ENCODE peak calls at places on chromosomes 2 and 18, in nine cellular contexts. B is lower lobe of right lung, Q is lower leg skin, W is pancreas, H is tibial artery, I is H9, C is glutamatergic neuron, V is left lung, F is upper lobe of left lung. U is an unnamed sample.

GRCh38 chr2:86254576-86255538 is 55.6 kb downstream of the MRPL35 start:
- DNase-seq in B (peak), Q (no peak), W (no peak), H (no peak), I (no peak), C (no peak), V (no peak), F (no peak), U (no peak)

GRCh38 chr18:35469696-35470095 is 28.1 kb downstream of the INO80C start:
- DNase-seq in B (no peak), Q (no peak), W (no peak), H (no peak), I (no peak), C (no peak), V (no peak), F (no peak), U (no peak)

GRCh38 chr2:229611360-229611759 is 103.0 kb downstream of the DNER start:
- DNase-seq in B (no peak), Q (no peak), W (no peak), H (no peak), I (no peak), C (no peak), V (no peak), F (no peak), U (no peak)

GRCh38 chr2:38327580-38327979 is 49.5 kb downstream of the ATL2 start:
- DNase-seq in B (no peak), Q (no peak), W (no peak), H (no peak), I (no peak), C (no peak), V (no peak), F (no peak), U (no peak)

GRCh38 chr2:42954227-42954962 is 162.0 kb upstream of the HAAO start:
- DNase-seq in B (no peak), Q (no peak), W (no peak), H (no peak), I (no peak), C (no peak), V (peak), F (no peak), U (no peak)

GRCh38 chr2:12587729-12588522 is 128.8 kb upstream of the TRIB2 start:
- DNase-seq in B (no peak), Q (no peak), W (no peak), H (no peak), I (no peak), C (no peak), V (no peak), F (no peak), U (no peak)

GRCh38 chr18:22952525-22952924 is 19.4 kb downstream of the RBBP8 start:
- DNase-seq in B (no peak), Q (no peak), W (no peak), H (no peak), I (no peak), C (no peak), V (no peak), F (no peak), U (no peak)

GRCh38 chr18:12883003-12883683 is 894 bp downstream of the PTPN2 start:
- DNase-seq in B (no peak), Q (no peak), W (peak), H (no peak), I (no peak), C (peak), V (no peak), F (no peak), U (no peak)

GRCh38 chr18:58714259-58714658 is 43.0 kb downstream of the MALT1 start:
- DNase-seq in B (no peak), Q (no peak), W (no peak), H (no peak), I (no peak), C (no peak), V (no peak), F (no peak), U (no peak)

GRCh38 chr2:1455466-1455865 is 42.2 kb downstream of the TPO start:
- DNase-seq in B (no peak), Q (no peak), W (no peak), H (no peak), I (no peak), C (no peak), V (no peak), F (no peak), U (no peak)

GRCh38 chr18:36829362-36830140 is 624 bp downstream of the KIAA1328 start:
- DNase-seq in B (no peak), Q (peak), W (no peak), H (no peak), I (no peak), C (peak), V (no peak), F (no peak), U (no peak)

GRCh38 chr2:5694016-5694690 is 2.0 kb downstream of the SOX11 start:
- DNase-seq in B (no peak), Q (no peak), W (no peak), H (no peak), I (no peak), C (peak), V (no peak), F (no peak), U (no peak)

GRCh38 chr2:9815076-9815475 is 28.2 kb upstream of the TAF1B start:
- DNase-seq in B (no peak), Q (no peak), W (no peak), H (no peak), I (no peak), C (no peak), V (no peak), F (no peak), U (no peak)

GRCh38 chr18:48529796-48530195 is 9.0 kb upstream of the CTIF start:
- DNase-seq in B (no peak), Q (no peak), W (no peak), H (no peak), I (peak), C (no peak), V (no peak), F (no peak), U (no peak)

GRCh38 chr2:167756427-167756826 is 491.0 kb downstream of the STK39 start:
- DNase-seq in B (no peak), Q (no peak), W (no peak), H (no peak), I (no peak), C (no peak), V (no peak), F (no peak), U (no peak)

GRCh38 chr18:22689711-22690110 is 243.4 kb upstream of the RBBP8 start:
- DNase-seq in B (no peak), Q (no peak), W (no peak), H (no peak), I (no peak), C (no peak), V (no peak), F (no peak), U (no peak)

GRCh38 chr2:9207641-9208301 is 1.2 kb downstream of the ASAP2 start:
- DNase-seq in B (peak), Q (no peak), W (peak), H (no peak), I (peak), C (no peak), V (peak), F (no peak), U (no peak)

GRCh38 chr2:113218283-113219091 is 44.7 kb downstream of the PSD4 start:
- DNase-seq in B (peak), Q (no peak), W (no peak), H (peak), I (no peak), C (no peak), V (no peak), F (peak), U (no peak)

GRCh38 chr2:28068098-28068497 is 177.6 kb downstream of the BABAM2 start:
- DNase-seq in B (no peak), Q (no peak), W (no peak), H (no peak), I (no peak), C (no peak), V (no peak), F (no peak), U (no peak)

GRCh38 chr2:181021199-181021789 is 40.9 kb downstream of the UBE2E3 start:
- DNase-seq in B (no peak), Q (no peak), W (no peak), H (no peak), I (no peak), C (no peak), V (no peak), F (no peak), U (no peak)

GRCh38 chr2:226725096-226725495 is 74.5 kb downstream of the IRS1 start:
- DNase-seq in B (no peak), Q (no peak), W (no peak), H (no peak), I (no peak), C (no peak), V (no peak), F (no peak), U (no peak)

GRCh38 chr2:8539743-8540551 is 141.9 kb upstream of the ID2 start:
- DNase-seq in B (peak), Q (peak), W (no peak), H (peak), I (peak), C (no peak), V (peak), F (no peak), U (no peak)

GRCh38 chr2:221343524-221343923 is 228.6 kb downstream of the EPHA4 start:
- DNase-seq in B (no peak), Q (no peak), W (no peak), H (no peak), I (no peak), C (no peak), V (no peak), F (no peak), U (no peak)

GRCh38 chr2:208595386-208596275 is 189.0 kb downstream of the PTH2R start:
- DNase-seq in B (no peak), Q (no peak), W (no peak), H (no peak), I (no peak), C (no peak), V (no peak), F (no peak), U (no peak)

GRCh38 chr2:34003795-34004194 is 404.7 kb upstream of the FAM98A start:
- DNase-seq in B (no peak), Q (no peak), W (no peak), H (no peak), I (no peak), C (no peak), V (no peak), F (no peak), U (no peak)

GRCh38 chr2:33706410-33706809 is 107.3 kb upstream of the FAM98A start:
- DNase-seq in B (no peak), Q (no peak), W (no peak), H (no peak), I (no peak), C (no peak), V (no peak), F (no peak), U (no peak)

GRCh38 chr2:37471994-37472393 is 127.6 kb downstream of the QPCT start:
- DNase-seq in B (no peak), Q (no peak), W (no peak), H (no peak), I (no peak), C (no peak), V (no peak), F (no peak), U (no peak)

GRCh38 chr2:223439184-223439583 is 163.0 kb downstream of the SCG2 start:
- DNase-seq in B (no peak), Q (no peak), W (no peak), H (no peak), I (no peak), C (no peak), V (no peak), F (no peak), U (no peak)

GRCh38 chr2:133780997-133781513 is 212.8 kb upstream of the NCKAP5 start:
- DNase-seq in B (no peak), Q (no peak), W (no peak), H (no peak), I (no peak), C (no peak), V (no peak), F (no peak), U (no peak)

GRCh38 chr2:110732422-110733413 is at the start of gene ACOXL:
- DNase-seq in B (peak), Q (no peak), W (peak), H (no peak), I (peak), C (peak), V (peak), F (peak), U (no peak)

GRCh38 chr2:220533485-220533884 is 906.1 kb downstream of the SLC4A3 start:
- DNase-seq in B (no peak), Q (no peak), W (no peak), H (no peak), I (peak), C (peak), V (no peak), F (no peak), U (no peak)

GRCh38 chr2:74585406-74586182 is 31.1 kb downstream of the DOK1 start:
- DNase-seq in B (peak), Q (peak), W (no peak), H (no peak), I (no peak), C (no peak), V (peak), F (no peak), U (no peak)
- TF ChIP-seq CTCF in B (no peak), Q (no peak), W (no peak), H (no peak), I (no peak), C (no peak), V (no peak), F (no peak), U (no peak)

GRCh38 chr2:172241219-172241618 is 138.5 kb upstream of the DLX2 start:
- DNase-seq in B (no peak), Q (no peak), W (no peak), H (no peak), I (no peak), C (no peak), V (no peak), F (no peak), U (no peak)
- TF ChIP-seq CTCF in B (no peak), Q (no peak), W (no peak), H (no peak), I (no peak), C (no peak), V (no peak), F (no peak), U (no peak)

DNA sequence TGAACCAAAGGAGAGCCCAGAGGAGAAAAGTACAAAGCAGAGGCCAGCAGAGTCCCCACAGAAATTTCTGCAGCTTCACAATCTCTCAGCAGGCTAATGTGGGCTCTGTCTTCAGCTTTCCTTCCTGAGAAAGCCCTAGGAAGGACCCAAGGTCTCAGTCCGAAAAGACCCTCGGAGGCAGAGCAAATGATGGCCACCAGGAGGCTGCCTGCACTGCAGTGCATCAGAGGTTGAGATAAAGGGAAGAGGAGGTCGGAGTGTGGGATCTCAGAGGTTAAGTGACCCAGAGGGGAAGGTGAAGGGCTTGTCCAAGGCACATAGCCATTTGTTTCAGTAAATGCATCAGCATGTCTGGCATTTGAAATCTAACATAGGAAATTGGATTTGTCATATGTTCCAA is 299.1 kb upstream of the SLC14A2 start:
- DNase-seq in B (no peak), Q (no peak), W (no peak), H (no peak), I (peak), C (no peak), V (no peak), F (no peak), U (no peak)
- TF ChIP-seq CTCF in B (no peak), Q (no peak), W (no peak), H (no peak), I (peak), C (peak), V (no peak), F (no peak), U (no peak)

GRCh38 chr2:120456867-120457266 is 110.9 kb downstream of the INHBB start:
- DNase-seq in B (no peak), Q (no peak), W (no peak), H (no peak), I (peak), C (no peak), V (no peak), F (no peak), U (no peak)
- TF ChIP-seq CTCF in B (no peak), Q (no peak), W (no peak), H (no peak), I (peak), C (no peak), V (no peak), F (no peak), U (no peak)

DNA sequence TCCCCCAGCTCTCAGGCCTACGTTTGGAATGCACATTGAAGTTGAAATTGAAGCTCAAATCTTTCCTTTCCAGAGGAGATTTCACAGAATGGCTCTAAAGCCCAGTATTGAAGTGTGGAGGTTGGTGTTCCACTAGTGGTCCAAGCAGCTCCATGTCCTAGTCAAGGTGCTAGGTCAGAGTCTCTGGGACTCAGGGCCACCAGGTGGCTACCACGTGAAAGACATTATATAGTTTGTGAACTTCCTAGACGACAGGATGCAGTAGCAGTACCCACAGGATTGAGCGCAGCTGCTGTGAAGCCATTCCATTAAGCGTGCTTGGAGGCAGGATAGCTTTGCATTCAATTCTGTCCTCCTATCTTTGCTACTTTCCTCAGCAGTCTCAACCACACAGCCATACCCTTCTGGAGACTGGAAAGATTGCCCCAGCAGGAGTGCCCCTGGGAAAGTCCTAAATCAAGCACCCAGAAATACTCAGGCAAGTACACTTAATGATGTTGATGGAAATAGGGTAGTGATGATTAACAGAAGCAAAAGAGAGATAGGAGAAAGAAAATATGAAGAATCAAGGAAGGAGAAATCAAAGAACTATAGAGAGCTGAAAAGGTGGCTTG is 4.7 kb upstream of the TGFA start:
- DNase-seq in B (no peak), Q (no peak), W (no peak), H (no peak), I (no peak), C (no peak), V (no peak), F (no peak), U (no peak)
- TF ChIP-seq CTCF in B (no peak), Q (no peak), W (no peak), H (no peak), I (no peak), C (no peak), V (no peak), F (no peak), U (no peak)

GRCh38 chr2:59025157-59025757 is 784.1 kb upstream of the FANCL start:
- DNase-seq in B (peak), Q (no peak), W (peak), H (no peak), I (peak), C (peak), V (peak), F (peak), U (no peak)
- TF ChIP-seq CTCF in B (peak), Q (no peak), W (peak), H (peak), I (peak), C (peak), V (peak), F (peak), U (peak)